ENCODE peak calls at places on chromosomes 1 and 21, in five cellular contexts. F, C, E, D and M are unnamed samples.

GRCh38 chr1:222240536-222241181 is 307.2 kb downstream of the HHIPL2 start:
- DNase-seq in F (no peak), C (no peak), E (peak; percentile 59), D (no peak), M (no peak)

GRCh38 chr21:41195311-41195710 is 27.4 kb downstream of the BACE2 start:
- DNase-seq in F (no peak), C (no peak), E (no peak), D (no peak), M (no peak)

GRCh38 chr1:230490436-230490835 is 64.3 kb upstream of the PGBD5 start:
- DNase-seq in F (no peak), C (no peak), E (no peak), D (no peak), M (no peak)

GRCh38 chr1:200279810-200280411 is 129.9 kb downstream of the ZNF281 start:
- DNase-seq in F (no peak), C (peak; percentile 65), E (peak; percentile 8), D (no peak), M (no peak)

GRCh38 chr1:229855999-229856650 is 210.9 kb upstream of the GALNT2 start:
- DNase-seq in F (no peak), C (peak; percentile 76), E (no peak), D (no peak), M (no peak)

GRCh38 chr1:156146749-156147405 is 6.5 kb upstream of the SEMA4A start:
- DNase-seq in F (no peak), C (peak; percentile 37), E (no peak), D (no peak), M (no peak)

GRCh38 chr1:154810571-154810970 is 59.5 kb downstream of the KCNN3 start:
- DNase-seq in F (no peak), C (no peak), E (no peak), D (no peak), M (no peak)

GRCh38 chr1:175788586-175789252 is 45.3 kb upstream of the TNR start:
- DNase-seq in F (no peak), C (no peak), E (no peak), D (no peak), M (no peak)

GRCh38 chr1:88980918-88981317 is 11.5 kb downstream of the KYAT3 start:
- DNase-seq in F (no peak), C (no peak), E (no peak), D (no peak), M (no peak)

GRCh38 chr1:234875953-234876814 is 252.5 kb downstream of the TOMM20 start:
- DNase-seq in F (no peak), C (peak; percentile 73), E (no peak), D (peak; percentile 40), M (no peak)

GRCh38 chr1:209356909-209357498 is 226.5 kb upstream of the CAMK1G start:
- DNase-seq in F (no peak), C (no peak), E (no peak), D (no peak), M (no peak)

GRCh38 chr21:44854391-44854663 is 19.2 kb downstream of the PTTG1IP start:
- DNase-seq in F (no peak), C (no peak), E (no peak), D (no peak), M (no peak)

GRCh38 chr1:215523128-215523861 is 43.8 kb upstream of the KCTD3 start:
- DNase-seq in F (no peak), C (no peak), E (no peak), D (no peak), M (no peak)

GRCh38 chr21:35641271-35642016 is 418.9 kb downstream of the SETD4 start:
- DNase-seq in F (no peak), C (no peak), E (no peak), D (no peak), M (no peak)

GRCh38 chr1:175555266-175555665 is 188.1 kb downstream of the TNR start:
- DNase-seq in F (no peak), C (no peak), E (no peak), D (no peak), M (no peak)

GRCh38 chr1:231929311-231929710 is 302.7 kb downstream of the DISC1 start:
- DNase-seq in F (no peak), C (no peak), E (no peak), D (no peak), M (no peak)
- H3K27ac ChIP-seq in F (no peak overlapping the region), C (no peak overlapping the region), E (no peak overlapping the region), D (no peak overlapping the region), M (no peak overlapping the region)

DNA sequence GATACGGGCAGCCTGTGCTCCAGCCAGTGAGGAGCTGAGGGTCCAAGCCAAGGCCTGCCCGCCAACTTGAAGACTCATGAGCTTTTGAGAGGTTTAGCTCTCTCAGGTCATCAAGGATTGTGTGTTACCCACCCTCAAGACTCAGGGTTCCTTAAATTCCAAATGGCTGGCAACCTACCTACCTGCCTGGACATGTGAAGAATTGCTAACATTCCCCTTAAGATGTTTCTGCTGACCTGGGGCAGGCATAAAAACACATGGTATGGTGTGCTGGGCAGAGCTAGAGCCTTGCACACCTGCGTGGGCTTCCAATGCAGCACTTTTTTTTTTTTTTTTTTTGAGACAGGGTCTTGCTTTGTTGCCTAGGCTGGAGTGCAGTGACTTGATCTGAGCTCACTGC is 17.2 kb downstream of the PARP1 start:
- DNase-seq in F (no peak), C (no peak), E (no peak), D (no peak), M (no peak)
- TF ChIP-seq CTCF in F (no peak), C (no peak), E (no peak), D (no peak), M (no peak)

GRCh38 chr1:109537450-109538178 is 2.1 kb upstream of the GPR61 start:
- DNase-seq in F (no peak), C (no peak), E (no peak), D (no peak), M (no peak)

GRCh38 chr1:109535971-109536491 is 3.6 kb upstream of the GPR61 start:
- DNase-seq in F (peak; percentile 34), C (no peak), E (no peak), D (no peak), M (no peak)

GRCh38 chr1:109541102-109541501 is 1.4 kb downstream of the GPR61 start:
- DNase-seq in F (no peak), C (no peak), E (no peak), D (no peak), M (no peak)

GRCh38 chr1:109539676-109540075 is at the start of gene GPR61:
- DNase-seq in F (no peak), C (no peak), E (no peak), D (no peak), M (no peak)

DNA sequence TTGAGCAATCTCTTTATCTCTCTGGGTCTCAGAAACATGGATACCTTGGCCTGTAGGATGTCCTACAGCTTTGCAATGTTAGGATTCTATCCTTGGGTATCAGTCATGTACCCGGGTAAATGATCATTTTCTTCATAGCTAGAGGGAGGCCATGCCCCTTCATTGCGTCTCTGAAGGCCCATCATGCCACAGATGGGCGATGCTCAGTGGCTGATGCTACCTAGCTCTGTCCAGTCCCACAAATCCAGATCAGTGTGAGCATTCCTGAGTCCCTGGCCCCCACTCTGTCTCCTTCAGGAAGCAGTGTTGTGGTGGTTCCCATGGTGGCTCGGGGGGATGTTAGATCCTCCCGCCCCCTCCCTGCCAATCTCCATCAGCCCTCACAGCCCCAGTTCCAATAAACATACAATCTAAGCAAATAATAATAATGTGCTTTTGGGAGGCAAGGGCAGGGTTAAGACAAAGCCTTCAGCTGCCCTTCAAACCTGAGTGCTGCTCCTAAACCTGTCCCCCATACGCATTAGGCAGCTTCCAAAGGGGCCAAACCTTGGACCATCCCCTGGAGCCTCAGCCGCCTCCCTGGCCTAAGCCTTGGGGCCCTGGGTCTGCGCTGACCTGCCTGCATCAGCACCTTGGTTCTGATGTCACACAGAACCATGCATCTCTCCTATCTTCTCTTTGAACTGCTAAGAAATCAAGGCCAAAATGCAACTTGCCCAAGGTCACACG is 681 bp upstream of the GPR61 start:
- DNase-seq in F (no peak), C (no peak), E (no peak), D (no peak), M (no peak)
- H3K9me3 ChIP-seq in F (no peaks in the 10 kb centered on the region), C (no peaks in the 10 kb centered on the region), E (no peaks in the 10 kb centered on the region), D (no peaks in the 10 kb centered on the region), M (no peaks in the 10 kb centered on the region)

GRCh38 chr21:14737278-14737677 is 191.2 kb upstream of the SAMSN1 start:
- DNase-seq in F (no peak), C (no peak), E (no peak), D (no peak), M (no peak)

GRCh38 chr21:14737922-14738321 is 191.8 kb upstream of the SAMSN1 start:
- DNase-seq in F (no peak), C (peak; percentile 44), E (no peak), D (no peak), M (peak; percentile 26)

GRCh38 chr21:14736162-14736561 is 190.0 kb upstream of the SAMSN1 start:
- DNase-seq in F (no peak), C (no peak), E (no peak), D (no peak), M (no peak)

GRCh38 chr21:14734833-14735232 is 188.7 kb upstream of the SAMSN1 start:
- DNase-seq in F (no peak), C (no peak), E (no peak), D (no peak), M (no peak)

DNA sequence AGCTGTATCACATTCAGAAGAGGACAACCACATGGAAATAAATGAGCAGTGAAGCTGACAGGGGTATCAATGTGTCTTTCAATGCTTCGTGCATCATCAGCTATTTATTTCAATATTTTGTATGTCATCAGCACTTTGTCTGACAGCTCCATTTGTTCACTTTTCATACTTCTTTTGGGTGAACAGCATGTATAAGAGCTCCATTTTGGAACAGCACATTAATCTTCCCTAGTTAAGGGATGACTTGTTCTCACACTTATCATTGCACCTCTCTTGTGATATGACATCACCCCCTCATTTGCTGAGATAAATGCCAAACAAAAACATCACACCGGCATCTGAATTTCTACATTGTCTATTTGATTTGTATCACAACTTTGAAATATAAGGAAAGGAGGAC is 190.6 kb upstream of the SAMSN1 start:
- DNase-seq in F (no peak), C (no peak), E (no peak), D (no peak), M (no peak)
- H3K27ac ChIP-seq in F (no peak overlapping the region), C (no peak overlapping the region), E (no peak overlapping the region), D (no peak overlapping the region), M (no peak overlapping the region)

DNA sequence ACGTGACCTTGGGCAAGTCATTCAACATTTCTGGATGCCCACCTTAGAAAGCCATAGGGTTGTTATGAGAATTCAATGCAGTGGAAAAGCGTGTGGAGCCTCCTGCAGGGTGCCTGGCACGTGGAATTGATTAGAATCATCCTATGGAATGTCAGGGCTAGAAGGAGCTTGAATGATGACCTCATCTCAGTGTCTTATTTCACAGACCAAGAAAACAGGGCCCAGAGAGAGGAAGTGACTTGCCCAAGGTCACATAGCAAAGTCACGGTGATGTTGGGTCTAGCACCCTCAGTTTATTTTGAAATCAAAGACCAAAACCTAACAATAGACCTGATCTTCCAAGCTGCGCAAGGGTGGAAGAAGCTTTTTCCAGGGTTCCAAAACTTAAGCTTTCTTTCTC is 6.0 kb downstream of the TRABD2B start:
- DNase-seq in F (no peak), C (no peak), E (no peak), D (no peak), M (no peak)
- TF ChIP-seq CTCF in F (no peak), C (no peak), E (no peak), D (no peak), M (no peak)